ENCODE peak calls at places on chromosomes 3 and 15, in four cellular contexts. One of them, this sample, is unnamed.

GRCh38 chr15:46080018-46080417 is 445.2 kb downstream of the SQOR start:
- DNase-seq in K562: no peak
- DNase-seq in GM12878: no peak
- DNase-seq in IMR-90: no peak
- DNase-seq in this sample: no peak

GRCh38 chr3:169002689-169003088 is 660.8 kb downstream of the MECOM start:
- DNase-seq in GM12878: no peak
- DNase-seq in K562: no peak
- DNase-seq in IMR-90: no peak
- DNase-seq in this sample: peak

GRCh38 chr3:131973731-131974130 is 61.1 kb downstream of the CPNE4 start:
- DNase-seq in K562: no peak
- DNase-seq in IMR-90: no peak
- DNase-seq in GM12878: no peak
- DNase-seq in this sample: no peak

GRCh38 chr3:55002416-55002930 is 74.6 kb upstream of the LRTM1 start:
- DNase-seq in IMR-90: no peak
- DNase-seq in K562: no peak
- DNase-seq in GM12878: no peak
- DNase-seq in this sample: no peak

GRCh38 chr3:182046365-182046764 is 334.6 kb downstream of the SOX2 start:
- DNase-seq in IMR-90: no peak
- DNase-seq in K562: peak
- DNase-seq in GM12878: no peak
- DNase-seq in this sample: no peak

GRCh38 chr15:39438260-39438659 is 142.6 kb upstream of the THBS1 start:
- DNase-seq in IMR-90: no peak
- DNase-seq in GM12878: no peak
- DNase-seq in K562: no peak
- DNase-seq in this sample: no peak

GRCh38 chr3:168322941-168323340 is 227.2 kb upstream of the GOLIM4 start:
- DNase-seq in IMR-90: peak
- DNase-seq in GM12878: no peak
- DNase-seq in K562: no peak
- DNase-seq in this sample: no peak

GRCh38 chr3:47612178-47612577 is 33.5 kb upstream of the CSPG5 start:
- DNase-seq in GM12878: no peak
- DNase-seq in IMR-90: peak
- DNase-seq in K562: peak
- DNase-seq in this sample: peak

GRCh38 chr3:169952045-169952444 is 14.6 kb upstream of the SEC62 start:
- DNase-seq in K562: no peak
- DNase-seq in GM12878: no peak
- DNase-seq in IMR-90: no peak
- DNase-seq in this sample: no peak

GRCh38 chr3:51388286-51389029 is 2.6 kb upstream of the RBM15B start:
- DNase-seq in IMR-90: peak
- DNase-seq in GM12878: no peak
- DNase-seq in K562: no peak
- DNase-seq in this sample: no peak

GRCh38 chr3:123920868-123921267 is 36.7 kb upstream of the MYLK start:
- DNase-seq in GM12878: no peak
- DNase-seq in K562: no peak
- DNase-seq in IMR-90: no peak
- DNase-seq in this sample: no peak

GRCh38 chr3:129429597-129429996 is 1.2 kb upstream of the EFCAB12 start:
- DNase-seq in K562: no peak
- DNase-seq in IMR-90: no peak
- DNase-seq in GM12878: no peak
- DNase-seq in this sample: no peak

GRCh38 chr3:173993299-173993698 is 595.8 kb downstream of the NLGN1 start:
- DNase-seq in GM12878: no peak
- DNase-seq in K562: no peak
- DNase-seq in IMR-90: peak
- DNase-seq in this sample: peak

GRCh38 chr15:75346796-75347221 is at the start of gene NEIL1:
- DNase-seq in GM12878: no peak
- DNase-seq in K562: no peak
- DNase-seq in IMR-90: no peak
- DNase-seq in this sample: peak

GRCh38 chr15:97968380-97968779 is 7.9 kb downstream of the ARRDC4 start:
- DNase-seq in IMR-90: peak
- DNase-seq in K562: no peak
- DNase-seq in GM12878: no peak
- DNase-seq in this sample: no peak

GRCh38 chr15:35680951-35681350 is 135.0 kb upstream of the DPH6 start:
- DNase-seq in IMR-90: no peak
- DNase-seq in K562: no peak
- DNase-seq in GM12878: no peak
- DNase-seq in this sample: peak

GRCh38 chr15:39200586-39200985 is 380.3 kb upstream of the THBS1 start:
- DNase-seq in K562: no peak
- DNase-seq in GM12878: no peak
- DNase-seq in IMR-90: no peak
- DNase-seq in this sample: no peak

GRCh38 chr15:96947830-96948229 is 617.3 kb downstream of the NR2F2 start:
- DNase-seq in IMR-90: no peak
- DNase-seq in K562: no peak
- DNase-seq in GM12878: no peak
- DNase-seq in this sample: peak

GRCh38 chr3:107206141-107206540 is 171.1 kb upstream of the CCDC54 start:
- DNase-seq in GM12878: no peak
- DNase-seq in K562: peak
- DNase-seq in IMR-90: peak
- DNase-seq in this sample: peak

GRCh38 chr3:43477600-43477999 is 144.2 kb downstream of the ANO10 start:
- DNase-seq in K562: no peak
- DNase-seq in IMR-90: no peak
- DNase-seq in GM12878: no peak
- DNase-seq in this sample: peak

GRCh38 chr3:37753428-37753827 is 108.3 kb upstream of the CTDSPL start:
- DNase-seq in K562: no peak
- DNase-seq in GM12878: no peak
- DNase-seq in IMR-90: no peak
- DNase-seq in this sample: no peak

GRCh38 chr15:66952756-66953522 is 112.5 kb upstream of the SMAD3 start:
- DNase-seq in GM12878: no peak
- DNase-seq in IMR-90: no peak
- DNase-seq in K562: no peak
- DNase-seq in this sample: no peak

GRCh38 chr15:33149919-33150318 is 44.6 kb downstream of the FMN1 start:
- DNase-seq in K562: no peak
- DNase-seq in IMR-90: peak
- DNase-seq in GM12878: no peak
- DNase-seq in this sample: no peak

GRCh38 chr15:58269455-58270414 is 131.6 kb downstream of the AQP9 start:
- DNase-seq in K562: peak
- DNase-seq in IMR-90: peak
- DNase-seq in GM12878: peak
- DNase-seq in this sample: peak

GRCh38 chr3:51282931-51283330 is 102.2 kb upstream of the MANF start:
- DNase-seq in K562: no peak
- DNase-seq in GM12878: no peak
- DNase-seq in IMR-90: peak
- DNase-seq in this sample: no peak

GRCh38 chr3:144390786-144391185 is 419.2 kb downstream of the DIPK2A start:
- DNase-seq in K562: no peak
- DNase-seq in GM12878: no peak
- DNase-seq in IMR-90: no peak
- DNase-seq in this sample: no peak

GRCh38 chr15:48396020-48396419 is 64.8 kb downstream of the DUT start:
- DNase-seq in K562: no peak
- DNase-seq in GM12878: no peak
- DNase-seq in IMR-90: no peak
- DNase-seq in this sample: no peak

GRCh38 chr3:185724761-185725160 is 100.1 kb downstream of the IGF2BP2 start:
- DNase-seq in IMR-90: peak
- DNase-seq in K562: no peak
- DNase-seq in GM12878: no peak
- DNase-seq in this sample: no peak

GRCh38 chr15:75368689-75369239 is 357 bp upstream of the MAN2C1 start:
- DNase-seq in IMR-90: peak
- DNase-seq in K562: no peak
- DNase-seq in GM12878: no peak
- DNase-seq in this sample: no peak

GRCh38 chr15:49844390-49844789 is 223.5 kb downstream of the DTWD1 start:
- DNase-seq in GM12878: no peak
- DNase-seq in K562: no peak
- DNase-seq in IMR-90: no peak
- DNase-seq in this sample: no peak

GRCh38 chr3:52053307-52054304 is 2.8 kb downstream of the DUSP7 start:
- DNase-seq in GM12878: peak
- DNase-seq in IMR-90: peak
- DNase-seq in K562: peak
- DNase-seq in this sample: peak

GRCh38 chr15:29822685-29823459 is 604 bp upstream of the TJP1 start:
- DNase-seq in K562: no peak
- DNase-seq in IMR-90: peak
- DNase-seq in GM12878: no peak
- DNase-seq in this sample: peak

GRCh38 chr3:195356151-195357086 is 85.5 kb upstream of the XXYLT1 start:
- DNase-seq in GM12878: no peak
- DNase-seq in K562: no peak
- DNase-seq in IMR-90: peak
- DNase-seq in this sample: no peak

GRCh38 chr3:151753846-151754245 is 20.1 kb downstream of the AADACL2 start:
- DNase-seq in K562: no peak
- DNase-seq in GM12878: no peak
- DNase-seq in IMR-90: no peak
- DNase-seq in this sample: no peak

GRCh38 chr3:74648102-74648501 is 33.6 kb upstream of the CNTN3 start:
- DNase-seq in GM12878: no peak
- DNase-seq in IMR-90: no peak
- DNase-seq in K562: no peak
- DNase-seq in this sample: no peak

GRCh38 chr3:74646094-74646493 is 31.6 kb upstream of the CNTN3 start:
- DNase-seq in IMR-90: no peak
- DNase-seq in GM12878: no peak
- DNase-seq in K562: no peak
- DNase-seq in this sample: no peak

GRCh38 chr3:74651885-74652284 is 37.4 kb upstream of the CNTN3 start:
- DNase-seq in K562: no peak
- DNase-seq in GM12878: no peak
- DNase-seq in IMR-90: no peak
- DNase-seq in this sample: no peak

DNA sequence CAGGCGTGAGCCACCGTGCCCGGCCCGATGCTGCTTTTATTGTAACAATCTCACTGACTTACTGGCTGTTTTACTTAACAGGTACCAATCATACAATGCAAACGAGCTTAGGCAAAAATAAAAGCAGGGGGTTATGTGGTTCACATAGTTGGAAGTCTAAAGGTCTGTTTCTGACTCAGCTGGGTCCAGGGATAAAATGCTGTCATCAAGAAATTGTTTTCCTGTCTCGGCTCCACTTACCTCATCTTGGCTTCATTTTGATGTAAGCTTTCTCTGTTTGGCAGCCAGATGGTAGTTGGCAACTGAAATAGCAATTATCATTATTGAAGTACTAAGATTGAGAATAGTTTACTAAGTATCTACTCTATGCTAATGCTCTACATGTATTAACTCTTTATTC is 36.8 kb upstream of the CNTN3 start:
- DNase-seq in GM12878: no peak
- DNase-seq in IMR-90: peak
- DNase-seq in K562: no peak
- DNase-seq in this sample: no peak
- H3K4me2 ChIP-seq in GM12878: no peak
- H3K4me2 ChIP-seq in IMR-90: no peak
- H3K4me2 ChIP-seq in K562: no peak
- H3K4me2 ChIP-seq in this sample: no peak

DNA sequence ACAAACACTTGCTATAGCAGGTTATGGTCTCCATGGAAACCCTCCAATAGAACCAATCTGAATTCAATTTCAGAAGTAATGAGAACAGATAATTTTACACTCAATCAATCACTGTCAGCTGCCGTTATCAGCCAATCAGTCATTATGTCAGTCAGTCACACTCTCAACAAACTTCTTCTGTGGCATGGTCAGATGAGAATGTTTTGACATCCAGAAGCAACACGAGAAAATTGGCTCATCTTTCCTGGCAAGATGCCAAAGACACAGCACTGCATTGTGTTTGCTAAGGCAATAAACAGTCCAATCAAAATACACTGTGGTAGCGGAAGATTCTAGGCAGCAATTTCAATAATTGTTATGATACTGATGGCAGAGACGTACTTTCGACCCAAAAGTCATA is 190.7 kb downstream of the RORA start:
- DNase-seq in K562: peak
- DNase-seq in IMR-90: peak
- DNase-seq in GM12878: no peak
- DNase-seq in this sample: peak
- TF ChIP-seq FOS in K562: no peak
- TF ChIP-seq FOS in IMR-90: no peak
- TF ChIP-seq FOS in GM12878: no peak
- TF ChIP-seq FOS in this sample: no peak

GRCh38 chr3:22960326-22960984 is 242.7 kb upstream of the UBE2E2 start:
- DNase-seq in IMR-90: peak
- DNase-seq in GM12878: no peak
- DNase-seq in K562: peak
- DNase-seq in this sample: peak
- H3K4me2 ChIP-seq in IMR-90: no peak
- H3K4me2 ChIP-seq in GM12878: peak
- H3K4me2 ChIP-seq in K562: no peak
- H3K4me2 ChIP-seq in this sample: peak

GRCh38 chr3:30199855-30200254 is 406.5 kb upstream of the TGFBR2 start:
- DNase-seq in IMR-90: no peak
- DNase-seq in K562: no peak
- DNase-seq in GM12878: no peak
- DNase-seq in this sample: no peak
- TF ChIP-seq FOS in IMR-90: no peak
- TF ChIP-seq FOS in K562: no peak
- TF ChIP-seq FOS in GM12878: no peak
- TF ChIP-seq FOS in this sample: no peak

DNA sequence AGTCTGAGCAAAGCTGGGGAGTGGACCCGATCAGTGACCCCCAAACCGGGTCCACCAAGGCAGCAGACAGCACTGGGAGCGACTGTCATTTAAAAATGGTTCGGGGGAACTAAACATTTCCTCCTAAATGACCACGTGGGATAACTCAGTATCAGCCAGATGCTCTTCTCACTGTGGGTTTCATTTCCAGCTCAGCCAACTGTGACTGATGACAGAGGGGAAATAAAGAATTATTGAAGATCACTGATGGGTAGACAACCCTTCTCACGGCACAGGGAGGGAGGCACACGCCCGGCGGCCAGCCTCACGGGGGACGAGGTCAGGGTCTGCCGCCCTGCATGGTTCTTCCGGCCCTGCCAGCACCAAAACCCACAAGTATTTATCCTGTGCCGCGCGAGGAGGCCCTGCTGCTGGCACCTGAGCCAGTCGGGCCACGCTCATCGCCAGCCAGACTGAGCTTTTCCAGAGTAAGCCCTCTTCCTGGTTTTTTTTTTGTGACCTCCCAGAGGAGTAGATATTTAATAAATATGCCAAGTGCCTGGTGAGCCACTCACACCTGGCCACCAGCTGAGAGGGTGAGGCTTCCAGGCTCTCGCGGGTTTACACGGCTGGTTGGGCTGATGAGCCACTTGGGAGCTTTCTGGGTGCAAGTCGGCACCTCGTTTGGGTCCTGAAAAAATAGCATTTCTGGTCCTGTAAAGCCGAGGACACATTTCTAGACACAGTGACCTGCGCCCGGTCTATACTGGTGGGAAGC is 6.2 kb downstream of the MELTF start:
- DNase-seq in K562: no peak
- DNase-seq in IMR-90: no peak
- DNase-seq in GM12878: peak
- DNase-seq in this sample: no peak
- H3K4me2 ChIP-seq in K562: no peak
- H3K4me2 ChIP-seq in IMR-90: no peak
- H3K4me2 ChIP-seq in GM12878: peak
- H3K4me2 ChIP-seq in this sample: no peak